ENCODE peak calls at places on chromosome 15, in four cellular contexts. D is H9, Z is adrenal gland, O is heart left ventricle. L is an unnamed sample. For H3K4me1, the result is how much of the 10 kb centered on the place peaks cover.

GRCh38 chr15:82850242-82850591 is 40.8 kb downstream of the WHAMM start:
- DNase-seq in D (peak), Z (peak), O (no peak), L (no peak)

GRCh38 chr15:68310811-68311463 is 33.4 kb downstream of the FEM1B start:
- DNase-seq in Z (peak), O (no peak), D (peak), L (no peak)

GRCh38 chr15:69988541-69989225 is 109.0 kb downstream of the TLE3 start:
- DNase-seq in D (no peak), O (no peak), Z (no peak), L (no peak)

GRCh38 chr15:51195459-51195858 is 100.8 kb upstream of the TNFAIP8L3 start:
- DNase-seq in O (no peak), Z (no peak), D (no peak), L (no peak)

GRCh38 chr15:44489464-44489863 is 47.5 kb upstream of the EIF3J start:
- DNase-seq in Z (no peak), O (no peak), D (no peak), L (no peak)

GRCh38 chr15:68375716-68376220 is 56.2 kb downstream of the ITGA11 start:
- DNase-seq in Z (peak), O (no peak), D (no peak), L (no peak)

GRCh38 chr15:66477011-66477410 is 20.6 kb downstream of the SNAPC5 start:
- DNase-seq in Z (no peak), O (no peak), D (no peak), L (no peak)

GRCh38 chr15:49927462-49927861 is 191.6 kb downstream of the ATP8B4 start:
- DNase-seq in O (no peak), D (no peak), Z (no peak), L (no peak)

GRCh38 chr15:67501836-67502461 is 19.0 kb upstream of the C15orf61 start:
- DNase-seq in O (no peak), D (no peak), Z (no peak), L (no peak)

GRCh38 chr15:39788108-39788507 is 5.5 kb upstream of the FSIP1 start:
- DNase-seq in Z (no peak), D (no peak), O (no peak), L (no peak)

GRCh38 chr15:78065284-78065872 is 12.1 kb downstream of the TBC1D2B start:
- DNase-seq in Z (peak), D (no peak), O (peak), L (peak)

GRCh38 chr15:44719293-44719999 is 8.1 kb downstream of the B2M start:
- DNase-seq in D (no peak), Z (no peak), O (no peak), L (no peak)

GRCh38 chr15:88467935-88468528 is 524 bp downstream of the MRPS11 start:
- DNase-seq in D (no peak), O (no peak), Z (no peak), L (no peak)

GRCh38 chr15:86973284-86973844 is 893.7 kb downstream of the AGBL1 start:
- DNase-seq in D (no peak), Z (no peak), O (no peak), L (no peak)

GRCh38 chr15:65376767-65377104 is 1.1 kb downstream of the IGDCC3 start:
- DNase-seq in D (peak), Z (no peak), O (no peak), L (no peak)

GRCh38 chr15:48800811-48801460 is 9.9 kb downstream of the CEP152 start:
- DNase-seq in O (no peak), D (no peak), Z (no peak), L (no peak)

GRCh38 chr15:83837946-83838571 is 184.1 kb downstream of the ADAMTSL3 start:
- DNase-seq in O (peak), D (peak), Z (peak), L (no peak)

GRCh38 chr15:73518180-73518862 is 75.4 kb downstream of the REC114 start:
- DNase-seq in Z (no peak), O (peak), D (peak), L (peak)

GRCh38 chr15:89665449-89666146 is 10.3 kb upstream of the KIF7 start:
- DNase-seq in O (peak), D (peak), Z (peak), L (peak)

GRCh38 chr15:42581272-42581730 is 5.9 kb downstream of the STARD9 start:
- DNase-seq in O (peak), Z (peak), D (peak), L (peak)

GRCh38 chr15:75198560-75199346 is 2.9 kb upstream of the C15orf39 start:
- DNase-seq in Z (peak), D (peak), O (no peak), L (no peak)

GRCh38 chr15:48802867-48803266 is 8.0 kb downstream of the CEP152 start:
- DNase-seq in Z (no peak), D (no peak), O (no peak), L (no peak)

GRCh38 chr15:48875241-48875640 is 2.7 kb upstream of the EID1 start:
- DNase-seq in Z (no peak), O (no peak), D (no peak), L (no peak)

GRCh38 chr15:48541659-48542334 is 103.7 kb downstream of the FBN1 start:
- DNase-seq in Z (no peak), D (no peak), O (peak), L (no peak)

GRCh38 chr15:67303490-67304363 is 49.1 kb downstream of the IQCH start:
- DNase-seq in Z (no peak), D (no peak), O (no peak), L (no peak)

GRCh38 chr15:40344217-40344616 is 3.5 kb upstream of the CCDC9B start:
- DNase-seq in O (no peak), Z (no peak), D (no peak), L (no peak)

GRCh38 chr15:25690673-25691543 is 172.2 kb downstream of the ATP10A start:
- DNase-seq in O (no peak), D (no peak), Z (no peak), L (no peak)

GRCh38 chr15:74144153-74144775 is 13.9 kb downstream of the ISLR2 start:
- DNase-seq in Z (no peak), D (peak), O (no peak), L (no peak)

GRCh38 chr15:84934942-84935729 is 46.5 kb upstream of the PDE8A start:
- DNase-seq in D (peak), Z (no peak), O (no peak), L (no peak)
- TF ChIP-seq CTCF in D (peak), Z (no peak), O (no peak), L (peak)

GRCh38 chr15:98854496-98854895 is 153.1 kb downstream of the PGPEP1L start:
- DNase-seq in Z (no peak), D (no peak), O (no peak), L (no peak)

GRCh38 chr15:98856540-98856907 is 151.1 kb downstream of the PGPEP1L start:
- DNase-seq in D (no peak), O (no peak), Z (no peak), L (no peak)

GRCh38 chr15:98855815-98856539 is 151.6 kb downstream of the PGPEP1L start:
- DNase-seq in Z (peak), O (no peak), D (no peak), L (no peak)

GRCh38 chr15:98853593-98854420 is 153.8 kb downstream of the PGPEP1L start:
- DNase-seq in D (no peak), O (no peak), Z (no peak), L (no peak)

DNA sequence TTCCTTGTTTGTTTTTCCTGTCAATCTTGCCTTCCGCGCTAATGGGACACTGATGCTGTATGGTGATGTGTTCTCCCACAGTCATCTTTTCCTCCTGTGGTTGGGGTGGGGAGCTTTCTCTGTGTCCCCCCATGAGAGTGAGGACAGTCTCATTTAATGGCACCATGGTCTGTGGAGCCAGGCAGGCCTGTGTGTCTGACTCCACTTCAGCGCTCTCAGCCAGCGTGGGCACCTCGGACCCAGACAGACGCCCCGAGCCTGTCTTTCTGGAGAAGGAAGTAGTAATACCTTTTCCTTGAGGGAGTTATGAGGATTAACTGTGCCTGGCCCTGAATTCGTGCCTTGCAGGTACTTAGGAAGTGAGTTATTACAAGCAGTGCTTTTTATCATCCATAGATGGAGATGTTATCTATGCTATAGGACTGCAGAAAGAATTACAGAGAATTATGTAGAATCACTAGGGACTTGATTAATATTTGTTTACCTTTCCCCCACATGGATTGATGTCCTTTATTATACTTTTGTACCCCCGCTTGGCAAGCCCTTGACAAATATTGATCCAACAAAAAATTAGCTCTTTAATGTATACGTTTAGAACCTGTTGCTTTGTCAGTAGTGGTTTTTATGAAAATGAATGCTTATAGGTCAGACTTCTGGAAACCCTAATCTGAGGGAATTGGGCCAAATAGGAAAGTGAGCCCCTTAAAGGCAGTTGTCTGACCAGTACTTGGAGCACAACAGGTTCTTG is 152.4 kb downstream of the PGPEP1L start:
- DNase-seq in Z (no peak), D (no peak), O (no peak), L (no peak)
- H3K4me1 ChIP-seq in Z (half or more), D (under half), O (under half), L (half or more)

GRCh38 chr15:60787737-60788513 is 309.0 kb upstream of the ICE2 start:
- DNase-seq in D (no peak), Z (no peak), O (no peak), L (no peak)
- TF ChIP-seq CTCF in D (peak), Z (no peak), O (peak), L (peak)

DNA sequence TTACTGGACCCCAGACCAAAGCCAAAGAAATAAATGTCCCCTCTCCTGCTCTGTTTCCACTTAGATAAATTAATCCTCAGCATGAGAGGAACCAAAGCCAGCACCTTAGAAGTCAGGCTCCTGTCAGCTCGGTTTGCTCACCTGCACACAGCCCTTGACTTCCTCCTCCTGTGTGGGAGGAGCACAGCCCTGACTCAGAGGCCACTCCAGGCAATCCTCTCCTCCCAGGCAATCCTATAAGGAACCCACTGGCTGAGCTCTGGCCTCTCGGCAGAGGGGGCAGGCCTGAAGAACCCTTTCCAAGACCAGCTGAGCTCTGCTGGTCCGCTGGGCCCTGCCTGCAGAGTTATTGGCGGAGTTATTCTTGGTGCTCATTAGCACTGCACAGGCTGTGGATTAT is 30.8 kb downstream of the LIPC start:
- DNase-seq in Z (no peak), D (peak), O (no peak), L (no peak)
- H3K4me1 ChIP-seq in Z (under half), D (under half), O (under half), L (under half)

DNA sequence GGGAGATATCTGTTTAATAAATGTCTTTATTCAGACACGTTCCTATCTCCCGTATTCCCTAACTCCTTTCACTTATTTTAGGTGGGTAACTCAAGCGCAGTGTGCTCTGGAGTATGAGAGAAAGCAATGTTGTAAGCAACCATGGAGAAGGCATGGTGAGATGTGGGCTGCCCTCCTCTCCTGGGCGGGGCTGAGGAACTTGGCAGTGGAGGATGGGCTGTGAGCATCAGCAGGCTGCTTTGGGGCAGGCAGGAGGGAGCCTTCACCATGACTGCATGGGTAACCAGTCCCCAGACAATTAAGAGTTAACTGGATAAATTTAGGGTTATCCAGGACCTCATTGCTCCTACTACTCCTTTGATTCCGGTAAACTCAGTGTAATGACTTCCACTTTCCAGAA is 126.1 kb downstream of the RORA start:
- DNase-seq in O (no peak), D (no peak), Z (no peak), L (no peak)
- TF ChIP-seq CTCF in O (no peak), D (no peak), Z (no peak), L (no peak)

GRCh38 chr15:101612676-101613075 is 39.5 kb downstream of the TM2D3 start:
- DNase-seq in Z (no peak), O (no peak), D (no peak), L (no peak)
- H3K4me1 ChIP-seq in Z (under half), O (under half), D (under half), L (half or more)

GRCh38 chr15:52527196-52527897 is 1.3 kb downstream of the MYO5A start:
- DNase-seq in O (no peak), Z (no peak), D (no peak), L (no peak)

GRCh38 chr15:52527898-52528464 is 699 bp downstream of the MYO5A start:
- DNase-seq in D (no peak), Z (peak), O (no peak), L (no peak)

GRCh38 chr15:52529289-52529929 is 729 bp upstream of the MYO5A start:
- DNase-seq in D (peak), O (no peak), Z (peak), L (no peak)

GRCh38 chr15:52529940-52530339 is 1.3 kb upstream of the MYO5A start:
- DNase-seq in D (no peak), Z (no peak), O (no peak), L (no peak)

DNA sequence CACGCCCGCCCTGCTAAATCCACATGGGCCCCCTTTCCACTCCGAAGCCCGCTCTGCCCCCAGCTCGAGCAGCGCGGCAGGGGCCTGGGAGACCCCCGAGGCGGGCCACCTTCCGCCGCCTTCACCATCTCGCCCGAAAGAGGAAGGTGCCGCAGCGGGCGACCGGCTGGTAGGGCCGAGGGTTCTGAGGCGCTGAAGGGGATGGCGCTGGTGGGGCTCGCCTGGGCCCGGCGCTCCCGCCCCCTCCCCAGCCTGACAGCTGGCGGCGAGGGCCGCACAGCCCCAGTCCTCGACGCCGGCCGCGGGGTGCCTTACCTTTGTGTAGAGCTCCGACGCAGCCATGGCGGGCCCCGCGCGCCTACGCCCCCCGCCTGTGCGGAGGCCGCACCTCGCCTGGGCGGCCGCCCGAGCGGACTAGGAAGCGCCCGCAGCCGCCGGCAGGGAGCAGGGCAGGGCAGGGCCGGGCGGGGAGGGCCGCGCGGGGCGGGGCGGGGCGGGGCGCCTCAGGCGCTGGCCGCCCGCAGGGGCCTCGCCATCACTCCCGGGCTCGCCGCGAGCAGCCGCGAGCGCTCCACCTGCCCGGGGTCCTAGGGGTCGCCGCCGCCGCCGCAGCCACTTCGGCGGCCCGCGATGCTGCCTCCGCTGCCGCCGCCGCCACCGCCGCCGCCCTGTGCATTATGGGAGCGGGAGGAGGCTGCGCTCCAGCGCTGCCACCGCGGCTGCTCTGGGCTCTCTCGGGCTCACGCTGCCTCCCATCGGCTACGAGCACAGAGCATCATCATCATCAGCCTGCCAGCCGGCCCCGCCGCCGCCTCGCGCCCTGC is at the start of gene MYO5A:
- DNase-seq in Z (peak), D (peak), O (peak), L (peak)
- TF ChIP-seq CTCF in Z (no peak), D (no peak), O (no peak), L (peak)